ENCODE peak calls at places on chromosomes 16 and 17, in eight cellular contexts. C is AG09319; N is renal cortical epithelial cell; G is AG09309; T is breast epithelium; O is nucleus accumbens; S is CD4-positive, CD25-positive, alpha-beta regulatory T cell; A is activated naive CD4-positive, alpha-beta T cell treated with Interleukin-2 at 50 U/mL for 16 hours. F is an unnamed sample.

GRCh38 chr16:68374961-68375660 is 64.3 kb downstream of the PRMT7 start:
- DNase-seq in C (no peak), N (no peak), T (no peak), A (no peak), G (no peak), S (no peak), O (no peak), F (no peak)

GRCh38 chr17:2996938-2997670 is 66.3 kb downstream of the OR1D5 start:
- DNase-seq in G (no peak), A (no peak), T (no peak), S (no peak), O (no peak), C (no peak), N (no peak), F (no peak)

GRCh38 chr17:47957591-47958490 is at the start of gene PRR15L:
- DNase-seq in G (no peak), N (no peak), T (peak), C (no peak), A (no peak), O (no peak), S (no peak), F (no peak)

GRCh38 chr17:41516147-41516827 is 2.4 kb downstream of the KRT15 start:
- DNase-seq in G (no peak), O (no peak), C (no peak), A (no peak), T (no peak), S (no peak), N (no peak), F (no peak)

GRCh38 chr16:31000671-31001382 is 9.6 kb downstream of the STX1B start:
- DNase-seq in A (no peak), T (no peak), O (no peak), C (no peak), N (no peak), S (no peak), G (no peak), F (no peak)

GRCh38 chr17:44314524-44314868 is 6.1 kb downstream of the RUNDC3A start:
- DNase-seq in N (no peak), O (no peak), T (no peak), S (no peak), C (no peak), G (no peak), A (no peak), F (no peak)

GRCh38 chr17:18951941-18952842 is at the start of gene SLC5A10:
- DNase-seq in A (no peak), N (peak), T (no peak), G (no peak), S (no peak), O (no peak), C (no peak), F (no peak)

GRCh38 chr17:51764387-51764971 is 394.0 kb downstream of the CA10 start:
- DNase-seq in C (no peak), S (peak), T (peak), G (peak), A (peak), O (peak), N (peak), F (peak)

GRCh38 chr17:74776044-74776962 is at the start of gene NAT9:
- DNase-seq in T (peak), A (peak), G (peak), N (peak), C (peak), S (peak), O (peak), F (peak)

GRCh38 chr17:16040710-16041251 is 41.2 kb downstream of the TTC19 start:
- DNase-seq in T (peak), C (peak), N (peak), S (no peak), A (no peak), O (no peak), G (peak), F (no peak)

GRCh38 chr17:35973333-35974260 is 7.7 kb downstream of the CCL16 start:
- DNase-seq in G (no peak), T (no peak), S (no peak), N (no peak), A (no peak), O (no peak), C (no peak), F (no peak)

GRCh38 chr16:68972720-68973119 is 129.4 kb downstream of the TANGO6 start:
- DNase-seq in G (no peak), N (peak), T (no peak), A (no peak), C (no peak), S (no peak), O (no peak), F (peak)

GRCh38 chr17:43694081-43694870 is 32.6 kb upstream of the MEOX1 start:
- DNase-seq in G (no peak), O (peak), A (peak), C (peak), N (peak), S (peak), T (peak), F (peak)

GRCh38 chr16:75116081-75116910 is at the start of gene LDHD:
- DNase-seq in T (peak), A (no peak), C (no peak), N (peak), G (no peak), S (no peak), O (peak), F (no peak)

GRCh38 chr17:32769846-32770245 is 107.1 kb downstream of the MYO1D start:
- DNase-seq in S (no peak), A (no peak), C (no peak), G (no peak), T (no peak), N (peak), O (no peak), F (no peak)

GRCh38 chr17:56125830-56126819 is 27.1 kb upstream of the ANKFN1 start:
- DNase-seq in C (peak), N (peak), T (peak), S (peak), O (no peak), G (peak), A (no peak), F (peak)

GRCh38 chr16:27237229-27238015 is 31.1 kb downstream of the NSMCE1 start:
- DNase-seq in G (no peak), A (peak), N (no peak), T (peak), O (no peak), C (no peak), S (peak), F (no peak)

GRCh38 chr17:29549169-29549935 is 17.5 kb downstream of the ABHD15 start:
- DNase-seq in S (peak), C (peak), G (no peak), T (no peak), N (peak), O (no peak), A (no peak), F (no peak)

GRCh38 chr17:75208161-75208560 is 2.7 kb downstream of the NUP85 start:
- DNase-seq in G (no peak), T (no peak), O (no peak), S (no peak), N (no peak), A (no peak), C (no peak), F (no peak)

GRCh38 chr17:30220414-30220813 is 15.1 kb downstream of the SLC6A4 start:
- DNase-seq in N (no peak), S (no peak), O (no peak), T (no peak), A (no peak), C (no peak), G (no peak), F (no peak)

F was measured in neural crest cell.